ENCODE peak calls at places on chromosome 13, in ten cellular contexts. L is effector memory CD4-positive, alpha-beta T cell; Q is GM23248; I is HS-5; X is stimulated activated CD4-positive, alpha-beta T cell treated with anti-CD3 and anti-CD28 coated beads, Interleukin-12 subunit alpha, Interleukin-12 subunit beta, amount 100 ng/mL, for 24 hours; C is amygdala; G is ELR; Y is ovary; M is aorta; B is AG09319. S is an unnamed sample.

GRCh38 chr13:79445968-79446645 is 34.8 kb upstream of the NDFIP2 start:
- DNase-seq in I (no peak), X (no peak), M (no peak), B (no peak), Q (no peak), C (no peak), G (no peak), Y (no peak), L (no peak), S (no peak)

GRCh38 chr13:42485272-42485671 is 88.7 kb upstream of the TNFSF11 start:
- DNase-seq in C (no peak), L (no peak), B (no peak), X (no peak), Q (no peak), Y (no peak), I (no peak), G (no peak), M (no peak), S (no peak)

GRCh38 chr13:21010621-21011020 is 50.8 kb downstream of the LATS2 start:
- DNase-seq in B (no peak), C (no peak), Y (no peak), L (no peak), I (no peak), Q (peak), G (peak), X (no peak), M (no peak), S (peak)

GRCh38 chr13:42702726-42703125 is 78.7 kb upstream of the FAM216B start:
- DNase-seq in M (no peak), Q (no peak), L (no peak), G (no peak), I (no peak), X (no peak), C (no peak), B (no peak), Y (peak), S (no peak)

GRCh38 chr13:48709213-48709612 is 55.5 kb downstream of the CYSLTR2 start:
- DNase-seq in L (no peak), G (peak), X (no peak), C (no peak), M (no peak), I (no peak), Y (no peak), B (no peak), Q (no peak), S (no peak)

GRCh38 chr13:50187352-50188029 is 172.2 kb downstream of the KCNRG start:
- DNase-seq in C (no peak), Q (no peak), X (no peak), Y (no peak), B (no peak), M (no peak), L (no peak), G (no peak), I (no peak), S (no peak)

GRCh38 chr13:47112205-47112896 is 215.5 kb upstream of the HTR2A start:
- DNase-seq in M (no peak), Y (no peak), B (no peak), X (no peak), I (no peak), L (no peak), C (no peak), Q (peak), G (peak), S (no peak)

GRCh38 chr13:27183561-27184147 is 12.0 kb upstream of the USP12 start:
- DNase-seq in G (peak), B (no peak), L (no peak), C (no peak), I (no peak), Q (peak), M (no peak), X (no peak), Y (no peak), S (no peak)

GRCh38 chr13:59776924-59777690 is 386.6 kb downstream of the DIAPH3 start:
- DNase-seq in Y (no peak), M (no peak), G (peak), Q (peak), X (no peak), I (peak), C (no peak), L (no peak), B (no peak), S (no peak)

GRCh38 chr13:114024603-114025431 is 50.9 kb upstream of the C13orf46 start:
- DNase-seq in M (peak), B (no peak), L (no peak), G (no peak), X (no peak), Q (no peak), Y (no peak), I (no peak), C (no peak), S (no peak)

GRCh38 chr13:99505814-99506269 is 4.6 kb downstream of the TM9SF2 start:
- DNase-seq in Y (no peak), Q (peak), I (no peak), C (no peak), M (no peak), L (no peak), B (no peak), X (no peak), G (peak), S (no peak)

GRCh38 chr13:86846501-86846900 is 824.7 kb upstream of the SLITRK5 start:
- DNase-seq in Y (no peak), C (no peak), B (no peak), I (no peak), X (no peak), M (no peak), G (peak), L (no peak), Q (no peak), S (no peak)

GRCh38 chr13:22505489-22505888 is 675.3 kb upstream of the SGCG start:
- DNase-seq in Q (peak), G (no peak), M (no peak), L (no peak), Y (no peak), C (no peak), X (no peak), I (no peak), B (no peak), S (no peak)

GRCh38 chr13:35927554-35927953 is 203.6 kb downstream of the DCLK1 start:
- DNase-seq in L (no peak), B (no peak), X (no peak), C (no peak), M (no peak), G (peak), Y (no peak), Q (peak), I (peak), S (no peak)

GRCh38 chr13:42101821-42102580 is 53.6 kb downstream of the DGKH start:
- DNase-seq in B (no peak), C (no peak), I (no peak), X (no peak), G (no peak), L (no peak), Q (no peak), Y (no peak), M (no peak), S (no peak)

GRCh38 chr13:112965573-112966115 is 3.4 kb upstream of the MCF2L start:
- DNase-seq in Y (no peak), L (no peak), B (no peak), I (no peak), Q (no peak), M (peak), X (no peak), C (no peak), G (no peak), S (no peak)

GRCh38 chr13:43484432-43485225 is 302.1 kb downstream of the ENOX1 start:
- DNase-seq in L (no peak), G (no peak), Q (no peak), Y (no peak), M (no peak), B (no peak), X (no peak), C (no peak), I (no peak), S (no peak)

GRCh38 chr13:111271186-111271698 is 49.2 kb upstream of the TEX29 start:
- DNase-seq in L (no peak), M (no peak), I (no peak), B (no peak), X (no peak), G (no peak), Q (no peak), Y (no peak), C (no peak), S (no peak)

GRCh38 chr13:114134944-114135610 is 2.7 kb upstream of the RASA3 start:
- DNase-seq in M (peak), G (no peak), X (no peak), I (no peak), Q (no peak), L (no peak), Y (no peak), B (no peak), C (no peak), S (no peak)

GRCh38 chr13:50616101-50616500 is 227.4 kb downstream of the DLEU7 start:
- DNase-seq in B (no peak), M (no peak), L (no peak), X (no peak), C (no peak), I (peak), Q (peak), Y (no peak), G (peak), S (no peak)

GRCh38 chr13:39273953-39274352 is 235.7 kb downstream of the NHLRC3 start:
- DNase-seq in X (no peak), B (no peak), L (no peak), G (peak), Y (peak), C (no peak), Q (no peak), I (no peak), M (no peak), S (no peak)

GRCh38 chr13:31786011-31786410 is 46.7 kb downstream of the RXFP2 start:
- DNase-seq in C (no peak), L (no peak), M (no peak), Y (no peak), I (no peak), B (no peak), X (no peak), G (no peak), Q (peak), S (no peak)

GRCh38 chr13:28792992-28793391 is 27.1 kb upstream of the MTUS2 start:
- DNase-seq in M (no peak), Y (no peak), X (no peak), C (no peak), B (peak), L (no peak), Q (peak), G (peak), I (peak), S (no peak)

GRCh38 chr13:41017153-41017552 is 2.0 kb downstream of the ELF1 start:
- DNase-seq in I (no peak), M (no peak), X (no peak), G (no peak), Q (no peak), B (no peak), L (peak), C (no peak), Y (no peak), S (no peak)

GRCh38 chr13:113410472-113411201 is 42.7 kb downstream of the ADPRHL1 start:
- DNase-seq in M (peak), L (no peak), Q (peak), Y (no peak), B (peak), I (peak), G (peak), X (no peak), C (no peak), S (no peak)

GRCh38 chr13:46582190-46582589 is 29.2 kb downstream of the LRCH1 start:
- DNase-seq in Q (no peak), Y (no peak), C (no peak), M (no peak), B (no peak), L (no peak), G (no peak), I (no peak), X (no peak), S (no peak)

GRCh38 chr13:43128504-43128929 is 105.1 kb downstream of the DNAJC15 start:
- DNase-seq in X (no peak), G (no peak), M (no peak), B (no peak), Y (no peak), C (no peak), I (no peak), L (no peak), Q (no peak), S (no peak)

GRCh38 chr13:23456437-23456836 is 22.9 kb upstream of the SACS start:
- DNase-seq in I (no peak), Y (no peak), M (no peak), C (no peak), Q (no peak), G (no peak), L (no peak), X (no peak), B (no peak), S (no peak)

GRCh38 chr13:24233351-24233901 is 72.9 kb downstream of the SPATA13 start:
- DNase-seq in I (no peak), G (peak), X (no peak), C (no peak), L (no peak), M (no peak), B (no peak), Y (peak), Q (peak), S (no peak)

GRCh38 chr13:65985632-65986031 is 1244.5 kb downstream of the PCDH9 start:
- DNase-seq in M (no peak), G (no peak), X (no peak), I (no peak), L (no peak), B (no peak), Y (no peak), Q (no peak), C (no peak), S (no peak)

S was measured in CMK.